ENCODE peak calls at places on chromosomes 6 and 20, in five cellular contexts. One of them, this sample, is unnamed.

GRCh38 chr6:117605169-117605826 is 3.0 kb upstream of the GOPC start:
- DNase-seq in midbrain: peak
- DNase-seq in RWPE1: peak
- DNase-seq in fibroblast of mammary gland: peak
- DNase-seq in HS-5: no peak
- DNase-seq in this sample: no peak

GRCh38 chr6:36289281-36290018 is 19.6 kb downstream of the PNPLA1 start:
- DNase-seq in midbrain: no peak
- DNase-seq in RWPE1: peak
- DNase-seq in fibroblast of mammary gland: no peak
- DNase-seq in HS-5: no peak
- DNase-seq in this sample: peak

GRCh38 chr6:45513331-45513730 is 135.6 kb upstream of the SUPT3H start:
- DNase-seq in midbrain: no peak
- DNase-seq in RWPE1: no peak
- DNase-seq in fibroblast of mammary gland: no peak
- DNase-seq in HS-5: no peak
- DNase-seq in this sample: peak

GRCh38 chr20:44961868-44962267 is 1.7 kb upstream of the TOMM34 start:
- DNase-seq in midbrain: no peak
- DNase-seq in RWPE1: peak
- DNase-seq in fibroblast of mammary gland: peak
- DNase-seq in HS-5: peak
- DNase-seq in this sample: peak

GRCh38 chr6:93468291-93468690 is 48.9 kb upstream of the EPHA7 start:
- DNase-seq in midbrain: no peak
- DNase-seq in RWPE1: no peak
- DNase-seq in fibroblast of mammary gland: no peak
- DNase-seq in HS-5: no peak
- DNase-seq in this sample: peak

GRCh38 chr6:3229566-3230274 is 2.3 kb upstream of the TUBB2B start:
- DNase-seq in midbrain: peak
- DNase-seq in RWPE1: no peak
- DNase-seq in fibroblast of mammary gland: no peak
- DNase-seq in HS-5: no peak
- DNase-seq in this sample: peak

GRCh38 chr6:155273438-155273837 is 9.6 kb downstream of the CLDN20 start:
- DNase-seq in midbrain: peak
- DNase-seq in RWPE1: peak
- DNase-seq in fibroblast of mammary gland: peak
- DNase-seq in HS-5: peak
- DNase-seq in this sample: peak

GRCh38 chr6:126015869-126016268 is 29.5 kb downstream of the TRMT11 start:
- DNase-seq in midbrain: no peak
- DNase-seq in RWPE1: no peak
- DNase-seq in fibroblast of mammary gland: peak
- DNase-seq in HS-5: no peak
- DNase-seq in this sample: no peak

GRCh38 chr6:13526718-13527668 is 39.6 kb upstream of the GFOD1 start:
- DNase-seq in midbrain: no peak
- DNase-seq in RWPE1: peak
- DNase-seq in fibroblast of mammary gland: no peak
- DNase-seq in HS-5: no peak
- DNase-seq in this sample: no peak